ENCODE peak calls at places on chromosomes 2 and 18, in six cellular contexts. W is GM12865, P is choroid plexus epithelial cell, X is stomach, R is BE2C, B is foreskin fibroblast. G is an unnamed sample.

GRCh38 chr2:229261076-229261475 is 10.0 kb downstream of the PID1 start:
- DNase-seq in W (no peak), P (no peak), X (no peak), R (no peak), B (no peak), G (no peak)

GRCh38 chr2:241273552-241273988 is 41.9 kb downstream of the HDLBP start:
- DNase-seq in W (no peak), P (no peak), X (peak), R (peak), B (no peak), G (no peak)

GRCh38 chr2:54438271-54438670 is 17.9 kb upstream of the SPTBN1 start:
- DNase-seq in W (no peak), P (peak), X (no peak), R (no peak), B (no peak), G (no peak)

GRCh38 chr2:210599476-210599875 is 43.1 kb downstream of the CPS1 start:
- DNase-seq in W (no peak), P (no peak), X (no peak), R (no peak), B (no peak), G (no peak)

GRCh38 chr2:199463708-199464613 is 6.2 kb upstream of the SATB2 start:
- DNase-seq in W (no peak), P (no peak), X (no peak), R (no peak), B (no peak), G (no peak)

GRCh38 chr2:218217366-218218309 is 649 bp downstream of the ARPC2 start:
- DNase-seq in W (peak), P (no peak), X (peak), R (peak), B (no peak), G (no peak)

GRCh38 chr2:207239222-207239674 is 73.5 kb upstream of the KLF7 start:
- DNase-seq in W (no peak), P (peak), X (peak), R (no peak), B (peak), G (peak)

GRCh38 chr2:12764075-12764722 is 47.5 kb downstream of the TRIB2 start:
- DNase-seq in W (no peak), P (peak), X (no peak), R (no peak), B (peak), G (no peak)

GRCh38 chr18:34990571-34990970 is 50.6 kb upstream of the MAPRE2 start:
- DNase-seq in W (no peak), P (no peak), X (no peak), R (no peak), B (no peak), G (no peak)

GRCh38 chr2:190535119-190535439 is 557 bp upstream of the NEMP2 start:
- DNase-seq in W (no peak), P (no peak), X (no peak), R (no peak), B (no peak), G (no peak)

GRCh38 chr2:207256476-207257207 is 90.9 kb upstream of the KLF7 start:
- DNase-seq in W (no peak), P (peak), X (no peak), R (peak), B (no peak), G (no peak)

GRCh38 chr18:74652392-74652988 is 54.8 kb downstream of the ZNF407 start:
- DNase-seq in W (peak), P (peak), X (no peak), R (no peak), B (peak), G (no peak)

GRCh38 chr2:224039080-224039769 is at the start of gene SERPINE2:
- DNase-seq in W (peak), P (peak), X (no peak), R (peak), B (peak), G (peak)

GRCh38 chr2:86033751-86034680 is 71.7 kb downstream of the POLR1A start:
- DNase-seq in W (no peak), P (no peak), X (no peak), R (no peak), B (no peak), G (no peak)

GRCh38 chr2:237613679-237614078 is 13.7 kb upstream of the LRRFIP1 start:
- DNase-seq in W (no peak), P (no peak), X (no peak), R (no peak), B (no peak), G (no peak)
- H3K4me3 ChIP-seq in W (no peak), P (no peak), X (no peak), R (no peak), B (no peak), G (no peak)

GRCh38 chr18:23093772-23094171 is 41.5 kb upstream of the CABLES1 start:
- DNase-seq in W (no peak), P (no peak), X (no peak), R (no peak), B (no peak), G (no peak)

GRCh38 chr18:23092121-23092520 is 43.2 kb upstream of the CABLES1 start:
- DNase-seq in W (no peak), P (no peak), X (no peak), R (no peak), B (no peak), G (no peak)

GRCh38 chr18:23099621-23100020 is 35.7 kb upstream of the CABLES1 start:
- DNase-seq in W (no peak), P (no peak), X (peak), R (no peak), B (no peak), G (no peak)

GRCh38 chr18:23094411-23095165 is 40.7 kb upstream of the CABLES1 start:
- DNase-seq in W (no peak), P (no peak), X (no peak), R (no peak), B (no peak), G (no peak)

GRCh38 chr18:23095463-23095862 is 39.8 kb upstream of the CABLES1 start:
- DNase-seq in W (no peak), P (no peak), X (no peak), R (no peak), B (no peak), G (no peak)
- TF ChIP-seq CTCF in W (peak), P (peak), X (no peak), R (peak), B (no peak), G (no peak)

GRCh38 chr2:219308142-219309093 is 783 bp downstream of the PTPRN start:
- DNase-seq in W (peak), P (peak), X (peak), R (peak), B (peak), G (no peak)
- H3K4me3 ChIP-seq in W (no peak), P (no peak), X (no peak), R (peak), B (peak), G (peak)

DNA sequence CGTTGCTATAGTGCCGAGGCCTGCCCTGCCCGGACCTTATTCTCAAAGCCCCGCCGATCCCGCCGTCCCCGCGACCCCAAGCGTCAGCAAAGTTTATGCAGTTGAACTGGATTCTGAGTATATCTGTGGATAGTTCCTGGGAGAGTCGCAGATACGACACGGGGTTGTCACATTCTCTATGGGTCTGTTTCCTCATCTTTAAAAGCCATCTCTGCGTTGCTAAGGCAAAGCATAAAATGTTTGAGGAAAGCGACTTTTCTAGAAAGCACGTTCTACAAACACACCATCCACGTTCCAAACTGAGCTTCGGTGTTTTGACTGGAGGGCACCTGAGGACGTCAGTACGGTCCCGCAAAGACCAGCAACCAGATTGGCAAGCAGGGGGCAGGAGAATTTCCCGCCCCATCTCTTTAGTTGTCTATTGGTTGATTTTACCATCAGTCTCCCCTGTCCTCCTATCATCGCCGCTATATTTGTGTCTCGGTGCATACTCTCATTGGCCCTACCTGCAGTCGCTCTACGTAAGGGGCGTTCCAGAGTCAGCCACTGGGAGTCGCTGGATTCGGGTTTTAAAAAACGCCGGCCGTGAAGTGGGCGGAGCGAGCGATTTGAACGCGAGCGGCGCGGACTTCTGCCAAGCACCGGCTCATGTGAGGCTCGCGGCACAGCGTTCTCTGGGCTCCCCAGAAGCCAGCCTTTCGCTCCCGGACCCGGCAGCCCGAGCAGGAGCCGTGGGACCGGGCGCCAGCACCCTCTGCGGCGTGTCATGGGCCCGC is at the start of gene CENPA:
- DNase-seq in W (peak), P (peak), X (peak), R (peak), B (peak), G (peak)
- TF ChIP-seq CTCF in W (no peak), P (peak), X (no peak), R (peak), B (no peak), G (no peak)

G was measured in HFF-Myc.